ENCODE peak calls at places on chromosomes 1 and 21, in seven cellular contexts. V, I, Y, X, C, A and K are unnamed samples.

GRCh38 chr1:171715813-171716251 is 26.0 kb downstream of the VAMP4 start:
- DNase-seq in C (no peak), X (no peak), Y (no peak), A (peak; percentile 23), I (no peak), V (no peak), K (no peak)

GRCh38 chr1:31182352-31182751 is 57.3 kb downstream of the NKAIN1 start:
- DNase-seq in Y (peak; percentile 56), V (peak; percentile 48), C (peak; percentile 68), X (peak; percentile 87), A (peak; percentile 96), I (peak; percentile 90), K (peak; percentile 91)

GRCh38 chr1:110130113-110130591 is 17.9 kb downstream of the UBL4B start:
- DNase-seq in A (no peak), Y (no peak), X (no peak), C (no peak), I (peak; percentile 41), V (no peak), K (no peak)

GRCh38 chr1:9437931-9438330 is 101.3 kb upstream of the SLC25A33 start:
- DNase-seq in C (no peak), V (no peak), A (no peak), Y (no peak), X (peak; percentile 67), I (no peak), K (peak; percentile 93)

GRCh38 chr1:209875510-209875909 is 47.7 kb downstream of the UTP25 start:
- DNase-seq in C (peak; percentile 24), V (no peak), A (peak; percentile 52), Y (peak; percentile 32), I (peak; percentile 68), X (peak; percentile 59), K (peak; percentile 42)

GRCh38 chr1:149844096-149844495 is 55.3 kb upstream of the BOLA1 start:
- DNase-seq in X (peak; percentile 66), A (peak; percentile 86), I (peak; percentile 0), Y (peak; percentile 29), V (no peak), C (no peak), K (no peak)

GRCh38 chr1:179930867-179931266 is 23.7 kb upstream of the CEP350 start:
- DNase-seq in C (no peak), I (no peak), Y (peak; percentile 88), V (no peak), A (peak; percentile 51), X (peak; percentile 15), K (no peak)

GRCh38 chr1:39331647-39332046 is 127.2 kb downstream of the MACF1 start:
- DNase-seq in I (no peak), X (no peak), V (no peak), C (no peak), Y (no peak), A (no peak), K (no peak)

GRCh38 chr21:35420658-35421057 is 371.6 kb upstream of the RUNX1 start:
- DNase-seq in V (no peak), A (no peak), Y (no peak), I (no peak), X (no peak), C (no peak), K (no peak)

GRCh38 chr1:70361727-70362413 is 7.3 kb upstream of the ANKRD13C start:
- DNase-seq in C (no peak), X (peak; percentile 79), I (peak; percentile 10), A (no peak), Y (no peak), V (no peak), K (no peak)

DNA sequence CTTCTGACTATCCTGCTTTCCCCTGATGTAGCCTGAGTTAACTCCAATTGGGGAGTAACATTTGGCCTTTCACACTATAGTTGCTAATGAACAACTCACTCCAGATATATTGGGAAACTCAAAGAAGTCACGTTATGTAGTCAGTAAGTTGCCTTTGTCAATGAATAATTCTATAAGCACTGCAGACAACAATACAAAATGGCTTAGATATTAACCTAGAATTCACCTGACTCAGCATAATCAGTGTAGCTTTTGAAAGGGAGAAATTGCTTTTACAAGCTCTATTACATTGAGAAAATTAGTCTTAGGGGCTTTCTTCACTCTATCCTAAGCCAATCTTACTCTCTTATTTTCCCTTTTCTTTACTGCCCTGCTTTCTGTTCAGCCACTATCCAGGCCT is 303.5 kb upstream of the NR5A2 start:
- DNase-seq in A (no peak), V (no peak), I (no peak), Y (no peak), X (no peak), C (no peak), K (no peak)
- H3K36me3 ChIP-seq in A (no peaks in the 10 kb centered on the region), V (no peaks in the 10 kb centered on the region), I (no peaks in the 10 kb centered on the region), Y (no peaks in the 10 kb centered on the region), X (no peaks in the 10 kb centered on the region), C (no peaks in the 10 kb centered on the region), K (no peaks in the 10 kb centered on the region)

GRCh38 chr1:2270260-2271100 is 42.4 kb downstream of the SKI start:
- DNase-seq in C (peak; percentile 83), Y (no peak), V (no peak), I (peak; percentile 87), X (no peak), A (no peak), K (no peak)
- H3K36me3 ChIP-seq in C (peaks cover 2% of the 10 kb centered on the region), Y (no peaks in the 10 kb centered on the region), V (no peaks in the 10 kb centered on the region), I (no peaks in the 10 kb centered on the region), X (no peaks in the 10 kb centered on the region), A (peaks cover 1% of the 10 kb centered on the region), K (no peaks in the 10 kb centered on the region)

GRCh38 chr1:236741757-236742156 is 53.3 kb upstream of the MTR start:
- DNase-seq in A (no peak), X (no peak), V (no peak), Y (no peak), C (no peak), I (no peak), K (no peak)

GRCh38 chr1:236747311-236747956 is 47.7 kb upstream of the MTR start:
- DNase-seq in Y (no peak), X (no peak), I (no peak), V (no peak), A (no peak), C (no peak), K (no peak)

GRCh38 chr1:236746785-236747184 is 48.3 kb upstream of the MTR start:
- DNase-seq in X (no peak), I (no peak), V (no peak), Y (no peak), C (no peak), A (no peak), K (no peak)

GRCh38 chr1:236742421-236743160 is 52.5 kb upstream of the MTR start:
- DNase-seq in C (no peak), I (no peak), X (no peak), A (no peak), Y (no peak), V (no peak), K (no peak)

GRCh38 chr1:236744533-236744932 is 50.6 kb upstream of the MTR start:
- DNase-seq in Y (no peak), A (no peak), V (no peak), C (no peak), I (no peak), X (no peak), K (no peak)
- H3K36me3 ChIP-seq in Y (no peaks in the 10 kb centered on the region), A (no peaks in the 10 kb centered on the region), V (peaks cover 40% of the 10 kb centered on the region), C (no peaks in the 10 kb centered on the region), I (no peaks in the 10 kb centered on the region), X (no peaks in the 10 kb centered on the region), K (no peaks in the 10 kb centered on the region)

DNA sequence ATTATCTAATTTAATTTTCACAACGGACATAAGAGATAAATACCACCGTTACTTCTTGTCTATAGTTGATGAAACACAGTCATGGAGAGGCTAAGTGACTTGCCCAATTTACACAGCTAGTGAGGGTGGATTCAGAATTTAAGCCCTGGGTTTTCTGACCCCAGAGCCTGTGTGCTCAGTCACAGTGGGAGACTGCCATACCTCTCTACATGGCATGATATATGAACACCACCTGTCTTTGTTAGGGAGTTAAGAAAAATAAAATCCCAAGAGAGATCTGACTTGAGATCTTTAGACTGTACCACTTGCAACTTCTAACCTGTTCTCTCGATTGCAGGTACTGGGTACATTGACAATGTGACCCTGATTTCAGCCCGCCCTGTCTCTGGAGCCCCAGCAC is 40.3 kb downstream of the LAMC2 start:
- DNase-seq in X (no peak), V (no peak), Y (no peak), I (no peak), A (no peak), C (no peak), K (no peak)
- H3K36me3 ChIP-seq in X (no peaks in the 10 kb centered on the region), V (no peaks in the 10 kb centered on the region), Y (no peaks in the 10 kb centered on the region), I (no peaks in the 10 kb centered on the region), A (peaks cover 35% of the 10 kb centered on the region), C (no peaks in the 10 kb centered on the region), K (no peaks in the 10 kb centered on the region)

DNA sequence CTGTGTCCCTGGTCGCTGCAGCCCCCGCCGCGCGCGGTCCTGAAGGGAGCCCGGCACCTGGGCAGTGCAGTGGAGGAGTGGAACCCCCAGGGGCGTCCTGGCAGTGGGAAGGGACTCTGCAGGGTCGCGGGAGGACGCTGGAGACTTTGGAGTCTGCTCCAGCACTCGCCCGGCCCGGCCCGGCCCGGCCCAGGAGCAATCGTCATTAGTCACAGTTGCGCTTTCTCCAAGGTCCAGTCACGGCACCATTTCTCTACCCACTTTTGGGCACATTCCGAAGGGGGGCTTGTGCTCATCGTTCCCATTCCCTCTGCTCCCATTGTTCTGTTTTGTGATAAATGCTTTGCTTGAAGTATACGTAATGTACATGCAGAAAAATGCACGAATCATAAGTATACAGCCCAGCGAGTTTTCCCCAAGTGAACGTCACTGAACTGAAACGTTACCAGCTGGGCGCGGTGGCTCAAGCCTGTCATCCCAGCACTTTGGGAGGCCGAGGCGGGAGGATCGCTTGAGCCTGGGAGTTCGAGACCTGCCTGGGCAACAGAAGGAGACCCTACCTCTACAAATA is 996 bp downstream of the THAP3 start:
- DNase-seq in X (peak; percentile 39), I (no peak), C (no peak), A (peak; percentile 26), Y (peak; percentile 46), V (no peak), K (peak; percentile 10)
- H3K36me3 ChIP-seq in X (peaks cover 16% of the 10 kb centered on the region), I (no peaks in the 10 kb centered on the region), C (peaks cover 50% of the 10 kb centered on the region), A (peaks cover 25% of the 10 kb centered on the region), Y (peaks cover 5% of the 10 kb centered on the region), V (peaks cover 5% of the 10 kb centered on the region), K (peaks cover 61% of the 10 kb centered on the region)

DNA sequence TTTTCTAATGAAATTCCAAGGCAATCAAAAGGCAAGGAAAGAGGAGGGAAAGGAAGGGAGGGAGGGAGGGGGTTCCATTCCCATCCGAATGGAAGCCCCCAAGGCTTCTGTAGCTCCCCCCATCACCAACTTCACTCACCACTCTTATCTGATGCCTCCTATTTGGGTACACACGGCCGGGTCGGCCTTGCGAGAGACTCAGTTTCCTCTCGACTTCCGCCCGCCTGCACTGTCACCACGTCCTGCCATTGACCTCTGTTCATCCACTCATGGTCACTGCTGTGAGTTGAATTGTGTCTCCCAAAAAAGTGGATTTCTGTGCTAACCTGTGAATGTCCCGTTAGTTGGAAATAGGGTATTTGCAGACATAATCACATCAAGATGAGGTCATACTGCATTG is 11.2 kb downstream of the PDE9A start:
- DNase-seq in X (no peak), I (no peak), A (no peak), V (no peak), C (no peak), Y (no peak), K (no peak)
- H3K36me3 ChIP-seq in X (no peaks in the 10 kb centered on the region), I (no peaks in the 10 kb centered on the region), A (no peaks in the 10 kb centered on the region), V (no peaks in the 10 kb centered on the region), C (peaks cover 15% of the 10 kb centered on the region), Y (no peaks in the 10 kb centered on the region), K (no peaks in the 10 kb centered on the region)

GRCh38 chr21:41739011-41739410 is 27.8 kb downstream of the RIPK4 start:
- DNase-seq in I (no peak), C (no peak), Y (no peak), A (no peak), V (no peak), X (no peak), K (no peak)
- H3K36me3 ChIP-seq in I (no peaks in the 10 kb centered on the region), C (no peaks in the 10 kb centered on the region), Y (peaks cover 21% of the 10 kb centered on the region), A (peaks cover 27% of the 10 kb centered on the region), V (no peaks in the 10 kb centered on the region), X (no peaks in the 10 kb centered on the region), K (no peaks in the 10 kb centered on the region)